ENCODE peak calls at places on chromosomes 2 and 18, in five cellular contexts. K is uterus, Z is pancreas, S is brain microvascular endothelial cell, D is IMR-90. L is an unnamed sample.
A peak's percentile ranks its signal among the peaks of the same experiment; 100 is the strongest.

GRCh38 chr2:233996436-233996835 is 54.1 kb upstream of the SPP2 start:
- DNase-seq in D (peak; percentile 45), Z (no peak), K (no peak), S (no peak), L (no peak)

GRCh38 chr18:26561769-26562168 is 13.4 kb upstream of the KCTD1 start:
- DNase-seq in K (no peak), S (no peak), Z (no peak), D (no peak), L (no peak)

GRCh38 chr2:220670461-220670979 is 901.6 kb downstream of the EPHA4 start:
- DNase-seq in Z (no peak), S (no peak), D (no peak), K (no peak), L (no peak)

GRCh38 chr2:216690451-216691209 is 4.7 kb downstream of the IGFBP5 start:
- DNase-seq in K (peak; percentile 78), D (peak; percentile 66), Z (no peak), S (no peak), L (no peak)

GRCh38 chr18:63099848-63100625 is 219.5 kb downstream of the BCL2 start:
- DNase-seq in D (no peak), K (no peak), Z (peak; percentile 55), S (peak; percentile 16), L (no peak)

GRCh38 chr2:7868836-7869235 is 813.0 kb upstream of the ID2 start:
- DNase-seq in Z (no peak), S (no peak), K (no peak), D (no peak), L (no peak)

GRCh38 chr2:200860092-200860795 is 4.2 kb downstream of the CLK1 start:
- DNase-seq in S (peak; percentile 47), K (peak; percentile 34), Z (peak; percentile 38), D (no peak), L (no peak)

GRCh38 chr2:41457026-41457425 is 590.8 kb upstream of the PKDCC start:
- DNase-seq in S (no peak), D (no peak), Z (no peak), K (no peak), L (no peak)

GRCh38 chr2:96869281-96869823 is 528 bp downstream of the SEMA4C start:
- DNase-seq in K (peak; percentile 91), S (peak; percentile 64), Z (peak; percentile 75), D (peak; percentile 74), L (peak; percentile 78)

GRCh38 chr2:238879621-238880377 is 31.9 kb downstream of the TWIST2 start:
- DNase-seq in Z (no peak), D (no peak), K (no peak), S (no peak), L (no peak)

GRCh38 chr18:49899647-49900330 is 86.5 kb upstream of the ACAA2 start:
- DNase-seq in D (no peak), Z (peak; percentile 66), S (no peak), K (no peak), L (no peak)

GRCh38 chr2:98489971-98490962 is 45.6 kb downstream of the INPP4A start:
- DNase-seq in K (no peak), S (no peak), D (no peak), Z (no peak), L (no peak)

GRCh38 chr2:216083464-216084279 is 2.0 kb downstream of the TMEM169 start:
- DNase-seq in Z (no peak), D (peak; percentile 83), K (no peak), S (peak; percentile 38), L (no peak)

GRCh38 chr2:43114210-43114609 is 112.2 kb downstream of the ZFP36L2 start:
- DNase-seq in Z (no peak), S (no peak), D (peak; percentile 35), K (no peak), L (no peak)

GRCh38 chr2:130754811-130755210 is 529 bp upstream of the AMER3 start:
- DNase-seq in S (no peak), D (no peak), Z (no peak), K (no peak), L (no peak)

GRCh38 chr18:50301074-50301473 is 13.6 kb upstream of the CXXC1 start:
- DNase-seq in Z (no peak), S (no peak), K (no peak), D (no peak), L (no peak)

GRCh38 chr2:95025406-95026319 is at the start of gene MAL:
- DNase-seq in S (no peak), K (no peak), Z (no peak), D (no peak), L (no peak)
- H3K4me3 ChIP-seq in S (no peak within 1 kb of the TSS), K (no peak within 1 kb of the TSS), Z (peak within 1 kb of the TSS; percentile 20), D (no peak within 1 kb of the TSS), L (peak within 1 kb of the TSS; percentile 53)

GRCh38 chr2:144458536-144458935 is 61.4 kb downstream of the ZEB2 start:
- DNase-seq in Z (no peak), K (no peak), D (no peak), S (no peak), L (no peak)
- H3K27ac ChIP-seq in Z (no peak overlapping the region), K (no peak overlapping the region), D (no peak overlapping the region), S (peak overlapping the region; percentile 89), L (peak overlapping the region; percentile 19)

GRCh38 chr18:57084331-57085298 is 62.3 kb upstream of the BOD1L2 start:
- DNase-seq in K (no peak), Z (no peak), D (no peak), S (no peak), L (no peak)
- TF ChIP-seq CTCF in K (no peak), Z (no peak), D (no peak), S (no peak), L (no peak)

DNA sequence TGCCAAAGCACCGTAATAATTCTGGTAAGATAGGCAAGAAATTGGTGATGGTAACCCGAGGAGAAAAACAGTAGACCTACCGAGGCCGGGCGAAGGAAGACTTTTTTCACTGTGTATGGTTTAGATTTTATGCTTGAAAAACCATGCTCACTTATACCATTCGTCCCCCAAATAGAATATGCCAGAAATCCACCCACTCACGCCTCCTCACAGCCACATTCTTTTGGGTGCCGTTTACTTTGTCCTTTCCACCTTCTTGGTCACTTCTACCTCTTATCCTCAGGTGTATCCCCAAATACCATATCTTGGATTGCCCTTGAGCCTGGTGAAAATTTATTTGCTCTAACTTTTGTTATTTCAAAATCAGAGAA is 8.1 kb downstream of the GATA6 start:
- DNase-seq in D (no peak), K (no peak), Z (no peak), S (no peak), L (no peak)
- H3K4me3 ChIP-seq in D (no peak overlapping the region), K (peak overlapping the region; percentile 96), Z (peak overlapping the region; percentile 69), S (no peak overlapping the region), L (peak overlapping the region; percentile 79)

GRCh38 chr2:24360050-24360962 is at the start of gene ITSN2:
- DNase-seq in K (peak; percentile 68), D (peak; percentile 49), Z (peak; percentile 82), S (peak; percentile 22), L (peak; percentile 93)
- H3K27ac ChIP-seq in K (peak within 1 kb of the TSS; percentile 91), D (peak within 1 kb of the TSS; percentile 65), Z (peak within 1 kb of the TSS; percentile 99), S (peak within 1 kb of the TSS; percentile 33), L (peak within 1 kb of the TSS; percentile 99)

GRCh38 chr2:68182902-68183301 is 25.2 kb downstream of the PNO1 start:
- DNase-seq in Z (no peak), K (no peak), S (no peak), D (no peak), L (no peak)

GRCh38 chr2:68188831-68189230 is 31.1 kb downstream of the PNO1 start:
- DNase-seq in Z (no peak), D (no peak), K (no peak), S (no peak), L (no peak)

GRCh38 chr2:68190991-68191731 is 33.5 kb downstream of the PNO1 start:
- DNase-seq in Z (no peak), S (peak; percentile 51), D (peak; percentile 96), K (no peak), L (no peak)

GRCh38 chr2:68187329-68187728 is 29.6 kb downstream of the PNO1 start:
- DNase-seq in Z (no peak), S (no peak), K (no peak), D (no peak), L (no peak)

GRCh38 chr2:68185541-68186164 is 28.0 kb downstream of the PNO1 start:
- DNase-seq in S (no peak), Z (peak; percentile 37), K (no peak), D (peak; percentile 34), L (peak; percentile 57)
- TF ChIP-seq CTCF in S (peak; percentile 83), Z (peak; percentile 16), K (peak; percentile 30), D (peak; percentile 42), L (peak; percentile 58)

L was measured in lower lobe of right lung.